ENCODE peak calls at places on chromosomes 6 and 20, in four cellular contexts. Q is endothelial cell, N is nephron progenitor cell, R is AG10803. W is an unnamed sample.

GRCh38 chr20:48148020-48148419 is 362.7 kb upstream of the SULF2 start:
- DNase-seq in Q (no peak), N (no peak), R (no peak), W (no peak)

GRCh38 chr20:31637660-31638059 is at the start of gene COX4I2:
- DNase-seq in N (no peak), Q (no peak), R (no peak), W (no peak)

GRCh38 chr20:5511505-5511904 is 194.8 kb upstream of the PROKR2 start:
- DNase-seq in N (no peak), R (no peak), Q (no peak), W (no peak)

GRCh38 chr6:35140991-35141720 is at the start of gene TCP11:
- DNase-seq in R (peak), Q (no peak), N (no peak), W (no peak)

GRCh38 chr20:12409501-12409900 is 491.8 kb downstream of the BTBD3 start:
- DNase-seq in N (no peak), Q (no peak), R (no peak), W (no peak)

GRCh38 chr6:99471638-99472037 is 43.6 kb downstream of the USP45 start:
- DNase-seq in Q (no peak), N (no peak), R (no peak), W (no peak)

GRCh38 chr6:145633981-145634627 is 101.2 kb downstream of the EPM2A start:
- DNase-seq in Q (peak), R (peak), N (peak), W (peak)

GRCh38 chr6:108541843-108542795 is 18.6 kb upstream of the FOXO3 start:
- DNase-seq in Q (peak), N (peak), R (peak), W (peak)

GRCh38 chr6:107323133-107323785 is 136.1 kb downstream of the PDSS2 start:
- DNase-seq in R (peak), Q (no peak), N (no peak), W (peak)

GRCh38 chr20:3059489-3059888 is 11.9 kb upstream of the OXT start:
- DNase-seq in Q (no peak), N (no peak), R (no peak), W (no peak)

GRCh38 chr6:98957440-98957839 is 9.7 kb upstream of the FBXL4 start:
- DNase-seq in R (peak), N (no peak), Q (peak), W (peak)

GRCh38 chr6:167350322-167350721 is 25.4 kb downstream of the TTLL2 start:
- DNase-seq in Q (peak), R (no peak), N (no peak), W (no peak)

GRCh38 chr20:50652702-50653294 is 38.5 kb downstream of the RIPOR3 start:
- DNase-seq in R (no peak), N (no peak), Q (no peak), W (peak)

GRCh38 chr6:158707120-158707519 is 57.3 kb downstream of the SYTL3 start:
- DNase-seq in Q (no peak), N (no peak), R (peak), W (peak)

GRCh38 chr6:10383312-10384063 is 31.4 kb downstream of the TFAP2A start:
- DNase-seq in Q (no peak), N (peak), R (no peak), W (no peak)
- TF ChIP-seq CTCF in Q (no peak), N (no peak), R (no peak), W (no peak)

GRCh38 chr6:117837268-117837667 is 69.8 kb upstream of the SLC35F1 start:
- DNase-seq in N (no peak), Q (no peak), R (no peak), W (no peak)

DNA sequence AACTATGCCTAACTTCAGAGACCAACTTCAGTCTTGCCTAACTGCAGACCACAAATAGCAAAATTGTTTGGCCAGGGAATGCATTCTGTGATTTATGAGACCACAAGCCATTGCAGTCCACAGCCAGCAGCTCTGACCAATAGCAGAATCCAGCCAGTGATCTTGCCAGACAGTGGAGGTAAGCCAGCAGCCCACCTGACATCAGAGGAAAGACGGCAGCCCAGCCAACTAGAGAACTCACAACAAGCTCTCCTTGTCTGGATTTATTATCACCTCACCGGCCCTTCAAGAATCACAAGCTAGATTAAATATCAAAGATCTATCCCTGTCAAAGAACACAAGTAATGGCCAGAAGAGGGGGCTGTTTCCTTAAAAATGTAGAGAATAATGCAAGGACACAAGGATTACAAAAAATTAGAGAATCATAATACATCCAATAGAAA is 66.5 kb upstream of the SLC35F1 start:
- DNase-seq in R (peak), N (peak), Q (peak), W (peak)
- TF ChIP-seq CTCF in R (peak), N (peak), Q (peak), W (peak)

GRCh38 chr20:57652865-57653545 is 32.8 kb upstream of the ZBP1 start:
- DNase-seq in R (no peak), Q (peak), N (no peak), W (no peak)
- TF ChIP-seq CTCF in R (no peak), Q (no peak), N (no peak), W (no peak)

GRCh38 chr6:105317607-105318533 is 85.0 kb downstream of the PREP start:
- DNase-seq in Q (peak), R (no peak), N (no peak), W (no peak)
- TF ChIP-seq CTCF in Q (peak), R (no peak), N (peak), W (peak)

GRCh38 chr6:16239798-16240123 is 1.4 kb downstream of the GMPR start:
- DNase-seq in R (peak), N (no peak), Q (no peak), W (no peak)
- TF ChIP-seq CTCF in R (no peak), N (no peak), Q (no peak), W (peak)

GRCh38 chr6:131694832-131695426 is 6.3 kb downstream of the OR2A4 start:
- DNase-seq in Q (peak), R (peak), N (peak), W (peak)
- TF ChIP-seq CTCF in Q (peak), R (peak), N (peak), W (peak)

GRCh38 chr6:169489642-169490408 is 212.0 kb downstream of the WDR27 start:
- DNase-seq in R (peak), N (no peak), Q (no peak), W (no peak)

GRCh38 chr6:169490409-169490708 is 211.5 kb downstream of the WDR27 start:
- DNase-seq in N (no peak), R (no peak), Q (no peak), W (no peak)

GRCh38 chr6:169490830-169491229 is 211.0 kb downstream of the WDR27 start:
- DNase-seq in Q (no peak), R (peak), N (no peak), W (peak)

GRCh38 chr6:169491482-169491881 is 210.3 kb downstream of the WDR27 start:
- DNase-seq in R (no peak), N (no peak), Q (no peak), W (no peak)

GRCh38 chr6:169487579-169488205 is 214.1 kb downstream of the WDR27 start:
- DNase-seq in R (peak), Q (no peak), N (no peak), W (no peak)
- TF ChIP-seq CTCF in R (peak), Q (no peak), N (no peak), W (peak)

GRCh38 chr6:129828229-129828628 is 32.9 kb downstream of the TMEM244 start:
- DNase-seq in R (no peak), Q (no peak), N (no peak), W (no peak)
- TF ChIP-seq CTCF in R (no peak), Q (no peak), N (no peak), W (no peak)

GRCh38 chr6:67815623-67816022 is 819.5 kb upstream of the ADGRB3 start:
- DNase-seq in Q (no peak), R (no peak), N (no peak), W (no peak)
- TF ChIP-seq CTCF in Q (no peak), R (no peak), N (no peak), W (no peak)

DNA sequence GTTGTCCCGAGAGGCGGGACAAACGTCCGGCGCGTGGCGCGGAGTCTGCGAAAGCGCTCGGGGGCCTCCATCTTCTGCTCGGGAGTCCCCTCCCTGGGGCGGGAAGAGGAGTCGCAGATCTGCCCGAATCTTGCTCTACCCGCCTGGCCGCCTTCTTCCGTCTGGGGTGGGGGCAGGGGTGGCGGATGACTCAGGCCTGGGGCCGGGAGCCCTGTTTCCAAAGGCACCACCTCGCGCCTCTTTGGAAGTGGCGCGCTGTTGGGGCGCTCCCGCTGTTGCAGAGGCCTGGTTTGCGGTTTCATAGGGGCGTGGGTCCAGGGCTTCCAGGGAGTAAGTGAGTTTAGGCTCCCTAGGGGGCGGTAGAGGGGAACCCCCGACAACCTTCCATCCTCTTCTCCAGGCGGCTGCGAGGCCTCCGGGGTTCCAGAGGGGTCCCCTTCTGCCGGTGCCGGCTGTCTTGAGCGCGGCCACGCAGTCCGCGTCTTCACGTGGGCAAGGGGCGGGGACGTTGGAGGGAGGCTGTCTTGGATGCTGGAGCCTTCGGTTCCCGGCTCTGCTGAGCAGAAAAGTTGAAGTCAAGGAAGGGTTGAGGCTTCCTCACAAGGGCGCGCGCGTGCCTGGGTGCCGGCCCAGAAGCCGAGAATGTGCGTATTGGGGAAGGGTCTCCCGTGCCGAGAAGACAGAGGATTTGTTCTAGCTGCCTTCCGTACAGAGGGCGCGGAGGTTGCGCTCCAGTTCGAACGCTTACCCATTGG is 2.6 kb upstream of the TFAP2C start:
- DNase-seq in Q (peak), R (peak), N (peak), W (no peak)
- TF ChIP-seq CTCF in Q (peak), R (peak), N (peak), W (peak)

W was measured in HFFc6.